ENCODE peak calls at places on chromosome 14, in nine cellular contexts. One of them, this sample, is unnamed.

GRCh38 chr14:105087963-105088811 is 23.0 kb upstream of the GPR132 start:
- DNase-seq in GDM1: no peak
- DNase-seq in right cardiac atrium: peak
- DNase-seq in LoVo: no peak
- DNase-seq in fibroblast of the aortic adventitia: peak
- DNase-seq in GM10248: no peak
- DNase-seq in HFF-Myc: no peak
- DNase-seq in activated naive CD8-positive, alpha-beta T cell treated with anti-CD3 and anti-CD28 coated beads for 36 hours: no peak
- DNase-seq in WTC11: peak
- DNase-seq in this sample: peak

GRCh38 chr14:55160989-55161388 is 30.4 kb downstream of the DLGAP5 start:
- DNase-seq in GDM1: no peak
- DNase-seq in right cardiac atrium: no peak
- DNase-seq in LoVo: peak
- DNase-seq in fibroblast of the aortic adventitia: peak
- DNase-seq in GM10248: peak
- DNase-seq in HFF-Myc: peak
- DNase-seq in activated naive CD8-positive, alpha-beta T cell treated with anti-CD3 and anti-CD28 coated beads for 36 hours: no peak
- DNase-seq in WTC11: no peak
- DNase-seq in this sample: no peak

GRCh38 chr14:66650491-66650911 is 142.6 kb downstream of the GPHN start:
- DNase-seq in GDM1: no peak
- DNase-seq in right cardiac atrium: no peak
- DNase-seq in LoVo: no peak
- DNase-seq in fibroblast of the aortic adventitia: no peak
- DNase-seq in GM10248: no peak
- DNase-seq in HFF-Myc: no peak
- DNase-seq in activated naive CD8-positive, alpha-beta T cell treated with anti-CD3 and anti-CD28 coated beads for 36 hours: no peak
- DNase-seq in WTC11: no peak
- DNase-seq in this sample: no peak

GRCh38 chr14:61051046-61051445 is 70.0 kb downstream of the SLC38A6 start:
- DNase-seq in GDM1: no peak
- DNase-seq in right cardiac atrium: peak
- DNase-seq in LoVo: no peak
- DNase-seq in fibroblast of the aortic adventitia: peak
- DNase-seq in GM10248: no peak
- DNase-seq in HFF-Myc: no peak
- DNase-seq in activated naive CD8-positive, alpha-beta T cell treated with anti-CD3 and anti-CD28 coated beads for 36 hours: no peak
- DNase-seq in WTC11: no peak
- DNase-seq in this sample: no peak

GRCh38 chr14:43887523-43887922 is 619.6 kb downstream of the FSCB start:
- DNase-seq in GDM1: no peak
- DNase-seq in right cardiac atrium: no peak
- DNase-seq in LoVo: no peak
- DNase-seq in fibroblast of the aortic adventitia: no peak
- DNase-seq in GM10248: no peak
- DNase-seq in HFF-Myc: no peak
- DNase-seq in activated naive CD8-positive, alpha-beta T cell treated with anti-CD3 and anti-CD28 coated beads for 36 hours: no peak
- DNase-seq in WTC11: no peak
- DNase-seq in this sample: no peak

GRCh38 chr14:103401223-103402214 is 16.3 kb downstream of the MARK3 start:
- DNase-seq in GDM1: peak
- DNase-seq in right cardiac atrium: no peak
- DNase-seq in LoVo: no peak
- DNase-seq in fibroblast of the aortic adventitia: peak
- DNase-seq in GM10248: no peak
- DNase-seq in HFF-Myc: peak
- DNase-seq in activated naive CD8-positive, alpha-beta T cell treated with anti-CD3 and anti-CD28 coated beads for 36 hours: no peak
- DNase-seq in WTC11: no peak
- DNase-seq in this sample: no peak

GRCh38 chr14:64423987-64424386 is 35.8 kb downstream of the MTHFD1 start:
- DNase-seq in GDM1: no peak
- DNase-seq in right cardiac atrium: no peak
- DNase-seq in LoVo: no peak
- DNase-seq in fibroblast of the aortic adventitia: peak
- DNase-seq in GM10248: no peak
- DNase-seq in HFF-Myc: no peak
- DNase-seq in activated naive CD8-positive, alpha-beta T cell treated with anti-CD3 and anti-CD28 coated beads for 36 hours: no peak
- DNase-seq in WTC11: no peak
- DNase-seq in this sample: no peak

GRCh38 chr14:101554991-101555668 is 6.2 kb upstream of the DIO3 start:
- DNase-seq in GDM1: no peak
- DNase-seq in right cardiac atrium: no peak
- DNase-seq in LoVo: peak
- DNase-seq in fibroblast of the aortic adventitia: no peak
- DNase-seq in GM10248: no peak
- DNase-seq in HFF-Myc: no peak
- DNase-seq in activated naive CD8-positive, alpha-beta T cell treated with anti-CD3 and anti-CD28 coated beads for 36 hours: no peak
- DNase-seq in WTC11: no peak
- DNase-seq in this sample: no peak

GRCh38 chr14:33287204-33287603 is 348.5 kb downstream of the NPAS3 start:
- DNase-seq in GDM1: no peak
- DNase-seq in right cardiac atrium: no peak
- DNase-seq in LoVo: no peak
- DNase-seq in fibroblast of the aortic adventitia: no peak
- DNase-seq in GM10248: no peak
- DNase-seq in HFF-Myc: no peak
- DNase-seq in activated naive CD8-positive, alpha-beta T cell treated with anti-CD3 and anti-CD28 coated beads for 36 hours: no peak
- DNase-seq in WTC11: no peak
- DNase-seq in this sample: no peak

GRCh38 chr14:64804754-64805260 is 74.9 kb downstream of the SPTB start:
- DNase-seq in GDM1: no peak
- DNase-seq in right cardiac atrium: no peak
- DNase-seq in LoVo: no peak
- DNase-seq in fibroblast of the aortic adventitia: no peak
- DNase-seq in GM10248: no peak
- DNase-seq in HFF-Myc: no peak
- DNase-seq in activated naive CD8-positive, alpha-beta T cell treated with anti-CD3 and anti-CD28 coated beads for 36 hours: no peak
- DNase-seq in WTC11: no peak
- DNase-seq in this sample: no peak

GRCh38 chr14:64602826-64603225 is 53.1 kb downstream of the PPP1R36 start:
- DNase-seq in GDM1: no peak
- DNase-seq in right cardiac atrium: no peak
- DNase-seq in LoVo: no peak
- DNase-seq in fibroblast of the aortic adventitia: no peak
- DNase-seq in GM10248: no peak
- DNase-seq in HFF-Myc: no peak
- DNase-seq in activated naive CD8-positive, alpha-beta T cell treated with anti-CD3 and anti-CD28 coated beads for 36 hours: no peak
- DNase-seq in WTC11: no peak
- DNase-seq in this sample: no peak

GRCh38 chr14:99537399-99537798 is 56.2 kb downstream of the CCNK start:
- DNase-seq in GDM1: no peak
- DNase-seq in right cardiac atrium: no peak
- DNase-seq in LoVo: no peak
- DNase-seq in fibroblast of the aortic adventitia: peak
- DNase-seq in GM10248: no peak
- DNase-seq in HFF-Myc: peak
- DNase-seq in activated naive CD8-positive, alpha-beta T cell treated with anti-CD3 and anti-CD28 coated beads for 36 hours: no peak
- DNase-seq in WTC11: peak
- DNase-seq in this sample: no peak

GRCh38 chr14:49206832-49207231 is 379.3 kb downstream of the RPS29 start:
- DNase-seq in GDM1: no peak
- DNase-seq in right cardiac atrium: no peak
- DNase-seq in LoVo: no peak
- DNase-seq in fibroblast of the aortic adventitia: no peak
- DNase-seq in GM10248: no peak
- DNase-seq in HFF-Myc: no peak
- DNase-seq in activated naive CD8-positive, alpha-beta T cell treated with anti-CD3 and anti-CD28 coated beads for 36 hours: no peak
- DNase-seq in WTC11: no peak
- DNase-seq in this sample: no peak

GRCh38 chr14:100621806-100622205 is 34.6 kb upstream of the BEGAIN start:
- DNase-seq in GDM1: no peak
- DNase-seq in right cardiac atrium: no peak
- DNase-seq in LoVo: no peak
- DNase-seq in fibroblast of the aortic adventitia: no peak
- DNase-seq in GM10248: no peak
- DNase-seq in HFF-Myc: no peak
- DNase-seq in activated naive CD8-positive, alpha-beta T cell treated with anti-CD3 and anti-CD28 coated beads for 36 hours: no peak
- DNase-seq in WTC11: peak
- DNase-seq in this sample: peak

GRCh38 chr14:21059842-21060589 is 2.4 kb downstream of the RNASE8 start:
- DNase-seq in GDM1: no peak
- DNase-seq in right cardiac atrium: no peak
- DNase-seq in LoVo: no peak
- DNase-seq in fibroblast of the aortic adventitia: no peak
- DNase-seq in GM10248: no peak
- DNase-seq in HFF-Myc: no peak
- DNase-seq in activated naive CD8-positive, alpha-beta T cell treated with anti-CD3 and anti-CD28 coated beads for 36 hours: no peak
- DNase-seq in WTC11: no peak
- DNase-seq in this sample: no peak

GRCh38 chr14:23405516-23406025 is 2.5 kb downstream of the MYH6 start:
- DNase-seq in GDM1: no peak
- DNase-seq in right cardiac atrium: no peak
- DNase-seq in LoVo: no peak
- DNase-seq in fibroblast of the aortic adventitia: no peak
- DNase-seq in GM10248: no peak
- DNase-seq in HFF-Myc: no peak
- DNase-seq in activated naive CD8-positive, alpha-beta T cell treated with anti-CD3 and anti-CD28 coated beads for 36 hours: no peak
- DNase-seq in WTC11: no peak
- DNase-seq in this sample: no peak

GRCh38 chr14:68195126-68195525 is 375.5 kb downstream of the RAD51B start:
- DNase-seq in GDM1: no peak
- DNase-seq in right cardiac atrium: no peak
- DNase-seq in LoVo: peak
- DNase-seq in fibroblast of the aortic adventitia: no peak
- DNase-seq in GM10248: no peak
- DNase-seq in HFF-Myc: no peak
- DNase-seq in activated naive CD8-positive, alpha-beta T cell treated with anti-CD3 and anti-CD28 coated beads for 36 hours: no peak
- DNase-seq in WTC11: no peak
- DNase-seq in this sample: no peak

GRCh38 chr14:92515510-92516343 is 2.1 kb downstream of the RIN3 start:
- DNase-seq in GDM1: no peak
- DNase-seq in right cardiac atrium: no peak
- DNase-seq in LoVo: no peak
- DNase-seq in fibroblast of the aortic adventitia: no peak
- DNase-seq in GM10248: no peak
- DNase-seq in HFF-Myc: no peak
- DNase-seq in activated naive CD8-positive, alpha-beta T cell treated with anti-CD3 and anti-CD28 coated beads for 36 hours: no peak
- DNase-seq in WTC11: no peak
- DNase-seq in this sample: no peak

GRCh38 chr14:50844397-50844796 is 13.4 kb upstream of the NIN start:
- DNase-seq in GDM1: no peak
- DNase-seq in right cardiac atrium: no peak
- DNase-seq in LoVo: no peak
- DNase-seq in fibroblast of the aortic adventitia: no peak
- DNase-seq in GM10248: no peak
- DNase-seq in HFF-Myc: no peak
- DNase-seq in activated naive CD8-positive, alpha-beta T cell treated with anti-CD3 and anti-CD28 coated beads for 36 hours: no peak
- DNase-seq in WTC11: no peak
- DNase-seq in this sample: no peak

GRCh38 chr14:73727181-73727580 is 13.0 kb upstream of the PNMA1 start:
- DNase-seq in GDM1: no peak
- DNase-seq in right cardiac atrium: no peak
- DNase-seq in LoVo: no peak
- DNase-seq in fibroblast of the aortic adventitia: no peak
- DNase-seq in GM10248: no peak
- DNase-seq in HFF-Myc: no peak
- DNase-seq in activated naive CD8-positive, alpha-beta T cell treated with anti-CD3 and anti-CD28 coated beads for 36 hours: no peak
- DNase-seq in WTC11: no peak
- DNase-seq in this sample: no peak

GRCh38 chr14:42078345-42078744 is 471.7 kb downstream of the LRFN5 start:
- DNase-seq in GDM1: no peak
- DNase-seq in right cardiac atrium: no peak
- DNase-seq in LoVo: no peak
- DNase-seq in fibroblast of the aortic adventitia: no peak
- DNase-seq in GM10248: no peak
- DNase-seq in HFF-Myc: no peak
- DNase-seq in activated naive CD8-positive, alpha-beta T cell treated with anti-CD3 and anti-CD28 coated beads for 36 hours: no peak
- DNase-seq in WTC11: no peak
- DNase-seq in this sample: no peak

GRCh38 chr14:32608880-32609279 is 279.8 kb downstream of the AKAP6 start:
- DNase-seq in GDM1: no peak
- DNase-seq in right cardiac atrium: no peak
- DNase-seq in LoVo: no peak
- DNase-seq in fibroblast of the aortic adventitia: peak
- DNase-seq in GM10248: no peak
- DNase-seq in HFF-Myc: no peak
- DNase-seq in activated naive CD8-positive, alpha-beta T cell treated with anti-CD3 and anti-CD28 coated beads for 36 hours: no peak
- DNase-seq in WTC11: no peak
- DNase-seq in this sample: no peak

GRCh38 chr14:21647380-21647779 is 6.3 kb upstream of the OR4E2 start:
- DNase-seq in GDM1: no peak
- DNase-seq in right cardiac atrium: no peak
- DNase-seq in LoVo: no peak
- DNase-seq in fibroblast of the aortic adventitia: peak
- DNase-seq in GM10248: no peak
- DNase-seq in HFF-Myc: no peak
- DNase-seq in activated naive CD8-positive, alpha-beta T cell treated with anti-CD3 and anti-CD28 coated beads for 36 hours: no peak
- DNase-seq in WTC11: no peak
- DNase-seq in this sample: no peak